ENCODE peak calls at places on chromosomes 6 and 20, in nine cellular contexts. W is cardiac muscle cell, L is pancreas, T is left ventricle myocardium inferior, N is SJSA1, P is mesenchymal stem cell, V is foreskin keratinocyte, A is astrocyte, C is IMR-90. H is an unnamed sample. For H3K4me1, the result is how much of the 10 kb centered on the place peaks cover.

GRCh38 chr6:816510-817084 is 123.7 kb upstream of the EXOC2 start:
- DNase-seq in A (no peak), N (no peak), T (no peak), W (no peak), V (no peak), L (no peak), P (no peak), C (no peak), H (no peak)

GRCh38 chr6:25384234-25384633 is 105.1 kb downstream of the CARMIL1 start:
- DNase-seq in A (no peak), V (no peak), W (no peak), C (no peak), P (no peak), N (no peak), L (no peak), T (no peak), H (no peak)

GRCh38 chr6:138007014-138007472 is 100.2 kb downstream of the PERP start:
- DNase-seq in C (peak), A (peak), V (peak), W (peak), N (no peak), T (no peak), L (peak), P (peak), H (no peak)

GRCh38 chr6:33668914-33669313 is 42.6 kb downstream of the UQCC2 start:
- DNase-seq in P (no peak), V (peak), N (no peak), W (no peak), L (no peak), C (no peak), T (no peak), A (no peak), H (no peak)

GRCh38 chr6:136782021-136782770 is 10.1 kb downstream of the MAP3K5 start:
- DNase-seq in L (no peak), V (peak), C (peak), A (peak), T (no peak), N (no peak), P (peak), W (no peak), H (no peak)

GRCh38 chr20:5357942-5358341 is 41.2 kb upstream of the PROKR2 start:
- DNase-seq in A (no peak), N (no peak), L (no peak), P (no peak), C (no peak), V (no peak), T (no peak), W (no peak), H (no peak)

GRCh38 chr6:31008165-31008564 is 2.1 kb upstream of the MUC22 start:
- DNase-seq in L (no peak), T (no peak), V (no peak), N (no peak), A (no peak), P (no peak), C (no peak), W (no peak), H (no peak)

GRCh38 chr6:55794136-55794812 is 81.1 kb downstream of the BMP5 start:
- DNase-seq in P (peak), L (no peak), W (no peak), V (peak), C (peak), N (no peak), T (no peak), A (peak), H (no peak)

GRCh38 chr20:57894096-57894495 is 184.3 kb upstream of the PMEPA1 start:
- DNase-seq in V (no peak), W (no peak), N (no peak), C (no peak), A (no peak), L (no peak), P (no peak), T (no peak), H (no peak)

GRCh38 chr20:47607208-47607613 is 105.5 kb downstream of the NCOA3 start:
- DNase-seq in P (peak), L (no peak), V (peak), N (no peak), T (no peak), C (peak), A (peak), W (no peak), H (no peak)

GRCh38 chr20:5569021-5569420 is 181.2 kb upstream of the SHLD1 start:
- DNase-seq in W (peak), L (peak), N (no peak), C (peak), A (peak), P (peak), T (no peak), V (peak), H (peak)

GRCh38 chr20:43715044-43715443 is 11.8 kb downstream of the GTSF1L start:
- DNase-seq in C (no peak), V (no peak), L (no peak), A (no peak), T (no peak), N (no peak), W (no peak), P (no peak), H (no peak)

GRCh38 chr6:100775667-100776066 is 105.5 kb downstream of the ASCC3 start:
- DNase-seq in L (no peak), N (no peak), A (no peak), T (no peak), P (peak), V (no peak), W (no peak), C (no peak), H (no peak)

GRCh38 chr6:149221774-149222070 is 95.8 kb upstream of the TAB2 start:
- DNase-seq in W (no peak), A (peak), C (peak), P (no peak), L (no peak), V (peak), N (no peak), T (no peak), H (no peak)

GRCh38 chr6:49565855-49566254 is 15.4 kb downstream of the C6orf141 start:
- DNase-seq in V (no peak), P (no peak), T (no peak), N (no peak), W (no peak), C (no peak), A (no peak), L (no peak), H (no peak)

GRCh38 chr6:143007626-143008025 is 53.1 kb upstream of the AIG1 start:
- DNase-seq in P (no peak), T (no peak), W (no peak), A (no peak), C (no peak), N (no peak), L (no peak), V (no peak), H (no peak)

GRCh38 chr20:43977962-43978361 is 63.3 kb downstream of the TOX2 start:
- DNase-seq in T (no peak), A (no peak), V (no peak), N (no peak), C (no peak), L (no peak), P (no peak), W (peak), H (no peak)

GRCh38 chr20:34578521-34579147 is 20.1 kb downstream of the MAP1LC3A start:
- DNase-seq in V (no peak), L (no peak), C (no peak), W (peak), T (peak), A (no peak), N (peak), P (no peak), H (no peak)

GRCh38 chr6:56173228-56173627 is 74.2 kb downstream of the COL21A1 start:
- DNase-seq in W (no peak), A (no peak), L (no peak), P (no peak), C (no peak), V (no peak), T (no peak), N (no peak), H (no peak)

GRCh38 chr6:48084201-48084600 is 26.8 kb downstream of the PTCHD4 start:
- DNase-seq in A (no peak), W (no peak), L (no peak), C (peak), T (no peak), V (no peak), N (no peak), P (peak), H (no peak)

GRCh38 chr6:138520463-138520862 is 21.2 kb upstream of the NHSL1 start:
- DNase-seq in A (no peak), V (peak), L (no peak), C (no peak), N (no peak), P (peak), W (no peak), T (no peak), H (no peak)

GRCh38 chr6:12009904-12010634 is 2.0 kb upstream of the HIVEP1 start:
- DNase-seq in L (no peak), W (no peak), P (peak), A (peak), V (no peak), N (no peak), T (no peak), C (peak), H (no peak)

GRCh38 chr6:80182291-80182690 is 75.8 kb downstream of the BCKDHB start:
- DNase-seq in C (peak), A (peak), P (peak), L (no peak), N (no peak), V (peak), W (no peak), T (no peak), H (no peak)

GRCh38 chr6:168145747-168146596 is 67.0 kb upstream of the FRMD1 start:
- DNase-seq in A (no peak), C (no peak), W (no peak), T (no peak), N (peak), P (no peak), L (no peak), V (no peak), H (no peak)

GRCh38 chr6:156832166-156832743 is 55.1 kb downstream of the ARID1B start:
- DNase-seq in W (no peak), T (peak), P (peak), N (no peak), L (peak), A (peak), V (no peak), C (peak), H (no peak)

GRCh38 chr20:43658068-43658722 is 8.7 kb upstream of the MYBL2 start:
- DNase-seq in L (no peak), A (peak), N (no peak), C (peak), V (peak), W (no peak), T (no peak), P (peak), H (no peak)

GRCh38 chr20:43981535-43981934 is 66.9 kb downstream of the TOX2 start:
- DNase-seq in P (no peak), W (no peak), C (no peak), V (no peak), N (no peak), T (no peak), L (no peak), A (no peak), H (no peak)

GRCh38 chr20:7879883-7880282 is 60.4 kb downstream of the HAO1 start:
- DNase-seq in T (no peak), L (no peak), A (peak), W (no peak), P (peak), N (no peak), V (no peak), C (peak), H (no peak)

GRCh38 chr6:49866485-49866943 is at the start of gene CRISP1:
- DNase-seq in V (no peak), A (no peak), L (no peak), N (no peak), W (no peak), C (no peak), P (no peak), T (no peak), H (no peak)

GRCh38 chr6:122719176-122719575 is 60.3 kb upstream of the FABP7 start:
- DNase-seq in C (no peak), V (no peak), T (no peak), P (no peak), N (no peak), W (no peak), L (no peak), A (no peak), H (no peak)

GRCh38 chr6:166742981-166743380 is 115.9 kb upstream of the RPS6KA2 start:
- DNase-seq in P (no peak), W (no peak), T (no peak), L (no peak), V (no peak), N (no peak), A (no peak), C (no peak), H (no peak)

GRCh38 chr6:151291145-151292055 is 51.6 kb downstream of the AKAP12 start:
- DNase-seq in L (no peak), W (peak), N (no peak), C (peak), P (peak), A (peak), T (peak), V (no peak), H (no peak)
- H3K4me1 ChIP-seq in L (under half), W (under half), N (under half), C (under half), P (under half), A (under half), T (under half), V (under half), H (under half)

DNA sequence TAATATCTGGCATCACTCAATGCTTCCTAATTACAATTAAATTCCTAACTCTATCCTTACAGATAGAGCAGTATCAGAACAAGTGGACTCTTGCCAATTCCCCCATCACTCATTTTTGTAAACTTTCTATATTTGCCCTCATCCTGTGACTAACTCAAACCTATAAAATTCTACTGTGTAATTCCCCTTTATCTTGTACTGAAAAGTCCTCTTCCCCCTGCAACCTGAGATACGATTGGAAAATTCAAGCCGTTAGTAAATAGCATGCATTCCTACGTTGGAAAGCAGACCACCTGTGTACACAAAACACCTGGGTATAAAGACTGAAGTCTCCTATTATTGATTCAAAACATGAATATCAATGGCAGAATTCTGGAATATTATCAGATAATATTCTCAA is 70.4 kb upstream of the KCNQ5 start:
- DNase-seq in A (no peak), W (no peak), N (no peak), C (no peak), P (no peak), V (no peak), T (no peak), L (no peak), H (no peak)
- H3K4me1 ChIP-seq in A (under half), W (under half), N (under half), C (under half), P (under half), V (under half), T (under half), L (under half), H (under half)

DNA sequence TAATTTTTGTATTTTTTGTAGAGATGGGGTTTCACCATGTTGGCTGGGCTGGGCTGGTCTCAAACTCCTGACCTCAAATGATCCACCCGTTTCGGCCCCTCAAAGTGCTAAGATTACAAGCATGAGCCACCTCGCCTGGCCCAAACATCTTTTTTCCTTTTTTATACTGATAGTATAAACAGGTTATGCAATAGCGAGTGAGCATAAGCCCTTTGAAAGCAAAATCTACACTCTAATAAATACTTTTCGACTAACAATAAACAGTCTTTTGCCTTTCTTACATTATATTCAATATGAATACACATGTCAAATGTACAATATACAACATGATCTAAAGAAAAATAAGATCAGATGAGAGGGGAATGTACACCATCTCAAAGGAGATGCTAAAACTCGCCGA is 38.7 kb downstream of the KIF13A start:
- DNase-seq in V (no peak), W (no peak), A (no peak), L (no peak), T (no peak), C (no peak), N (no peak), P (no peak), H (no peak)
- H3K4me1 ChIP-seq in V (under half), W (under half), A (under half), L (under half), T (half or more), C (under half), N (under half), P (under half), H (under half)

GRCh38 chr20:49278036-49278816 is at the start of gene ZNFX1:
- DNase-seq in W (peak), L (peak), A (peak), C (peak), N (peak), T (peak), P (peak), V (peak), H (peak)
- H3K4me1 ChIP-seq in W (under half), L (under half), A (under half), C (under half), N (under half), T (half or more), P (under half), V (under half), H (half or more)

GRCh38 chr6:42375007-42375635 is 76.6 kb downstream of the TRERF1 start:
- DNase-seq in V (no peak), P (no peak), L (no peak), N (no peak), C (no peak), T (no peak), A (no peak), W (no peak), H (no peak)

GRCh38 chr6:42380208-42380979 is 71.3 kb downstream of the TRERF1 start:
- DNase-seq in L (no peak), W (no peak), C (no peak), A (no peak), T (no peak), P (no peak), V (no peak), N (no peak), H (no peak)

GRCh38 chr6:42375905-42376304 is 75.8 kb downstream of the TRERF1 start:
- DNase-seq in C (no peak), A (no peak), T (no peak), V (no peak), P (no peak), N (no peak), L (no peak), W (no peak), H (no peak)

GRCh38 chr6:42378536-42378935 is 73.2 kb downstream of the TRERF1 start:
- DNase-seq in L (no peak), A (no peak), P (no peak), V (no peak), C (no peak), W (no peak), N (no peak), T (no peak), H (no peak)

GRCh38 chr6:42378125-42378524 is 73.6 kb downstream of the TRERF1 start:
- DNase-seq in L (no peak), P (no peak), V (no peak), W (no peak), N (no peak), C (no peak), A (no peak), T (no peak), H (no peak)
- H3K4me1 ChIP-seq in L (under half), P (under half), V (under half), W (half or more), N (under half), C (under half), A (under half), T (under half), H (under half)